ENCODE peak calls at places on chromosomes 4 and X, in five cellular contexts. One of them, this sample, is unnamed.

GRCh38 chrX:39619182-39620009 is 478.4 kb downstream of the BCOR start:
- DNase-seq in NCI-H1092: peak; percentile 9
- DNase-seq in 8988T: peak; percentile 30
- DNase-seq in pancreas: no peak
- DNase-seq in CD4-positive, alpha-beta memory T cell: no peak
- DNase-seq in this sample: no peak

GRCh38 chr4:124152130-124152529 is 560.4 kb downstream of the ANKRD50 start:
- DNase-seq in CD4-positive, alpha-beta memory T cell: no peak
- DNase-seq in pancreas: no peak
- DNase-seq in 8988T: no peak
- DNase-seq in NCI-H1092: no peak
- DNase-seq in this sample: no peak

GRCh38 chrX:66675541-66675940 is 36.7 kb upstream of the EDA2R start:
- DNase-seq in pancreas: no peak
- DNase-seq in 8988T: no peak
- DNase-seq in NCI-H1092: no peak
- DNase-seq in CD4-positive, alpha-beta memory T cell: no peak
- DNase-seq in this sample: no peak

GRCh38 chr4:175412161-175412560 is 399.9 kb downstream of the GPM6A start:
- DNase-seq in CD4-positive, alpha-beta memory T cell: no peak
- DNase-seq in NCI-H1092: no peak
- DNase-seq in 8988T: no peak
- DNase-seq in pancreas: no peak
- DNase-seq in this sample: no peak

GRCh38 chrX:22025751-22026150 is 6.4 kb upstream of the PHEX start:
- DNase-seq in CD4-positive, alpha-beta memory T cell: no peak
- DNase-seq in 8988T: no peak
- DNase-seq in NCI-H1092: no peak
- DNase-seq in pancreas: no peak
- DNase-seq in this sample: no peak

GRCh38 chr4:7375427-7375826 is 59.3 kb downstream of the PSAPL1 start:
- DNase-seq in pancreas: no peak
- DNase-seq in NCI-H1092: no peak
- DNase-seq in CD4-positive, alpha-beta memory T cell: no peak
- DNase-seq in 8988T: no peak
- DNase-seq in this sample: no peak

GRCh38 chr4:150769235-150769634 is 187.3 kb downstream of the MAB21L2 start:
- DNase-seq in 8988T: no peak
- DNase-seq in CD4-positive, alpha-beta memory T cell: no peak
- DNase-seq in NCI-H1092: no peak
- DNase-seq in pancreas: no peak
- DNase-seq in this sample: no peak

GRCh38 chr4:24793219-24794005 is 2.0 kb upstream of the SOD3 start:
- DNase-seq in CD4-positive, alpha-beta memory T cell: no peak
- DNase-seq in pancreas: no peak
- DNase-seq in 8988T: no peak
- DNase-seq in NCI-H1092: no peak
- DNase-seq in this sample: peak; percentile 10

GRCh38 chr4:123158576-123158975 is 236.2 kb upstream of the NUDT6 start:
- DNase-seq in CD4-positive, alpha-beta memory T cell: no peak
- DNase-seq in NCI-H1092: no peak
- DNase-seq in 8988T: no peak
- DNase-seq in pancreas: no peak
- DNase-seq in this sample: no peak

GRCh38 chr4:122728781-122729330 is 3.6 kb upstream of the BBS12 start:
- DNase-seq in 8988T: no peak
- DNase-seq in CD4-positive, alpha-beta memory T cell: no peak
- DNase-seq in NCI-H1092: no peak
- DNase-seq in pancreas: no peak
- DNase-seq in this sample: no peak

GRCh38 chr4:185254434-185254833 is 45.0 kb downstream of the SNX25 start:
- DNase-seq in 8988T: no peak
- DNase-seq in pancreas: no peak
- DNase-seq in NCI-H1092: no peak
- DNase-seq in CD4-positive, alpha-beta memory T cell: peak; percentile 43
- DNase-seq in this sample: no peak

GRCh38 chrX:140503230-140503585 is 1.7 kb downstream of the SOX3 start:
- DNase-seq in NCI-H1092: no peak
- DNase-seq in 8988T: no peak
- DNase-seq in CD4-positive, alpha-beta memory T cell: no peak
- DNase-seq in pancreas: no peak
- DNase-seq in this sample: peak; percentile 4

GRCh38 chr4:4859010-4859798 is at the start of gene MSX1:
- DNase-seq in 8988T: peak; percentile 99
- DNase-seq in NCI-H1092: peak; percentile 58
- DNase-seq in pancreas: peak; percentile 92
- DNase-seq in CD4-positive, alpha-beta memory T cell: no peak
- DNase-seq in this sample: peak; percentile 96

GRCh38 chrX:16867947-16868346 is 2.2 kb downstream of the RBBP7 start:
- DNase-seq in CD4-positive, alpha-beta memory T cell: no peak
- DNase-seq in 8988T: no peak
- DNase-seq in pancreas: no peak
- DNase-seq in NCI-H1092: no peak
- DNase-seq in this sample: no peak

GRCh38 chr4:24476209-24476781 is 108.1 kb downstream of the DHX15 start:
- DNase-seq in pancreas: no peak
- DNase-seq in CD4-positive, alpha-beta memory T cell: no peak
- DNase-seq in 8988T: peak; percentile 35
- DNase-seq in NCI-H1092: no peak
- DNase-seq in this sample: peak; percentile 31

GRCh38 chr4:73194064-73194463 is 64.5 kb downstream of the ANKRD17 start:
- DNase-seq in 8988T: no peak
- DNase-seq in CD4-positive, alpha-beta memory T cell: no peak
- DNase-seq in NCI-H1092: no peak
- DNase-seq in pancreas: no peak
- DNase-seq in this sample: no peak

GRCh38 chr4:73653695-73654106 is 33.5 kb upstream of the RASSF6 start:
- DNase-seq in NCI-H1092: peak; percentile 73
- DNase-seq in CD4-positive, alpha-beta memory T cell: peak; percentile 12
- DNase-seq in pancreas: peak; percentile 74
- DNase-seq in 8988T: no peak
- DNase-seq in this sample: peak; percentile 55

GRCh38 chr4:65089666-65090065 is 580.6 kb downstream of the EPHA5 start:
- DNase-seq in 8988T: no peak
- DNase-seq in NCI-H1092: no peak
- DNase-seq in CD4-positive, alpha-beta memory T cell: no peak
- DNase-seq in pancreas: no peak
- DNase-seq in this sample: peak; percentile 4

This sample was measured in neural progenitor cell.